ENCODE peak calls at places on chromosomes 13 and 19, in seven cellular contexts. W is IMR-90, K is spleen, Q is ovary, Y is transverse colon, A is HepG2, I is stomach. P is an unnamed sample.

GRCh38 chr19:46761418-46761831 is 15.2 kb upstream of the STRN4 start:
- DNase-seq in W (peak), K (no peak), Q (no peak), Y (no peak), A (peak), I (no peak), P (no peak)

GRCh38 chr13:71304861-71305260 is 562.1 kb downstream of the DACH1 start:
- DNase-seq in W (no peak), K (no peak), Q (no peak), Y (no peak), A (no peak), I (no peak), P (no peak)

GRCh38 chr13:107864543-107865460 is 350.5 kb downstream of the LIG4 start:
- DNase-seq in W (peak), K (no peak), Q (no peak), Y (no peak), A (peak), I (no peak), P (no peak)

GRCh38 chr13:71721117-71721516 is 145.9 kb downstream of the DACH1 start:
- DNase-seq in W (no peak), K (no peak), Q (no peak), Y (no peak), A (no peak), I (no peak), P (no peak)

GRCh38 chr13:97307882-97308624 is 85.9 kb downstream of the MBNL2 start:
- DNase-seq in W (peak), K (no peak), Q (no peak), Y (no peak), A (peak), I (no peak), P (no peak)

GRCh38 chr13:21011378-21011777 is 50.0 kb downstream of the LATS2 start:
- DNase-seq in W (no peak), K (no peak), Q (no peak), Y (no peak), A (no peak), I (no peak), P (no peak)

GRCh38 chr13:94658926-94659649 is 53.3 kb downstream of the SOX21 start:
- DNase-seq in W (no peak), K (no peak), Q (no peak), Y (no peak), A (no peak), I (no peak), P (no peak)

GRCh38 chr13:110390572-110390971 is 83.5 kb downstream of the COL4A2 start:
- DNase-seq in W (peak), K (no peak), Q (no peak), Y (no peak), A (no peak), I (no peak), P (no peak)

GRCh38 chr13:30874111-30874510 is 32.0 kb upstream of the MEDAG start:
- DNase-seq in W (no peak), K (no peak), Q (no peak), Y (no peak), A (no peak), I (no peak), P (no peak)

GRCh38 chr19:54882758-54883157 is 8.7 kb downstream of the FCAR start:
- DNase-seq in W (no peak), K (no peak), Q (no peak), Y (no peak), A (peak), I (no peak), P (no peak)

GRCh38 chr19:33064117-33064777 is 441 bp downstream of the RHPN2 start:
- DNase-seq in W (no peak), K (peak), Q (peak), Y (peak), A (no peak), I (peak), P (no peak)

GRCh38 chr19:35717665-35718344 is at the start of gene KMT2B:
- DNase-seq in W (no peak), K (no peak), Q (peak), Y (peak), A (no peak), I (peak), P (no peak)

GRCh38 chr13:51950722-51951121 is 60.5 kb downstream of the ATP7B start:
- DNase-seq in W (no peak), K (no peak), Q (no peak), Y (no peak), A (no peak), I (no peak), P (no peak)

GRCh38 chr13:56352356-56352755 is 788.4 kb upstream of the PRR20A start:
- DNase-seq in W (no peak), K (no peak), Q (no peak), Y (no peak), A (no peak), I (no peak), P (no peak)

GRCh38 chr19:14102102-14102696 is 11.6 kb upstream of the SAMD1 start:
- DNase-seq in W (no peak), K (no peak), Q (no peak), Y (no peak), A (no peak), I (no peak), P (no peak)

GRCh38 chr13:113305208-113305607 is 8.2 kb downstream of the LAMP1 start:
- DNase-seq in W (peak), K (no peak), Q (no peak), Y (no peak), A (no peak), I (no peak), P (no peak)

GRCh38 chr13:110065780-110066179 is 241.2 kb downstream of the COL4A1 start:
- DNase-seq in W (no peak), K (no peak), Q (no peak), Y (no peak), A (no peak), I (no peak), P (no peak)

GRCh38 chr13:28136916-28137315 is 1.4 kb upstream of the PAN3 start:
- DNase-seq in W (no peak), K (no peak), Q (no peak), Y (no peak), A (no peak), I (no peak), P (no peak)

GRCh38 chr13:100588350-100589177 is at the start of gene GGACT:
- DNase-seq in W (peak), K (peak), Q (peak), Y (peak), A (peak), I (peak), P (no peak)

GRCh38 chr19:10769533-10770491 is 51.9 kb downstream of the DNM2 start:
- DNase-seq in W (peak), K (no peak), Q (peak), Y (peak), A (peak), I (peak), P (no peak)

GRCh38 chr13:39784347-39784746 is 128.9 kb downstream of the COG6 start:
- DNase-seq in W (peak), K (no peak), Q (no peak), Y (no peak), A (no peak), I (no peak), P (no peak)

GRCh38 chr13:22135446-22135845 is 464.6 kb downstream of the FGF9 start:
- DNase-seq in W (no peak), K (no peak), Q (no peak), Y (no peak), A (no peak), I (no peak), P (no peak)

GRCh38 chr13:108426893-108427292 is 157.4 kb downstream of the TNFSF13B start:
- DNase-seq in W (no peak), K (no peak), Q (no peak), Y (no peak), A (no peak), I (no peak), P (no peak)

GRCh38 chr19:46875234-46875633 is 14.4 kb downstream of the ARHGAP35 start:
- DNase-seq in W (no peak), K (no peak), Q (no peak), Y (no peak), A (no peak), I (no peak), P (no peak)

GRCh38 chr13:66623129-66623528 is 607.0 kb downstream of the PCDH9 start:
- DNase-seq in W (no peak), K (no peak), Q (no peak), Y (no peak), A (no peak), I (no peak), P (no peak)

GRCh38 chr13:21297452-21297851 is 121.0 kb downstream of the MRPL57 start:
- DNase-seq in W (no peak), K (no peak), Q (no peak), Y (no peak), A (no peak), I (no peak), P (no peak)

GRCh38 chr13:51838235-51838846 is 6.6 kb downstream of the TMEM272 start:
- DNase-seq in W (peak), K (no peak), Q (no peak), Y (no peak), A (no peak), I (no peak), P (no peak)

GRCh38 chr19:17950310-17951150 is 16.4 kb upstream of the KCNN1 start:
- DNase-seq in W (no peak), K (peak), Q (no peak), Y (no peak), A (no peak), I (no peak), P (no peak)

GRCh38 chr13:99415851-99416331 is 85.4 kb upstream of the TM9SF2 start:
- DNase-seq in W (no peak), K (no peak), Q (peak), Y (no peak), A (no peak), I (no peak), P (no peak)

GRCh38 chr13:92379371-92379770 is 847.2 kb upstream of the GPC6 start:
- DNase-seq in W (no peak), K (no peak), Q (no peak), Y (no peak), A (no peak), I (no peak), P (no peak)

GRCh38 chr13:95710313-95710712 is 33.4 kb downstream of the DNAJC3 start:
- DNase-seq in W (peak), K (no peak), Q (no peak), Y (no peak), A (no peak), I (no peak), P (no peak)

GRCh38 chr19:20313894-20314293 is 146.9 kb downstream of the ZNF486 start:
- DNase-seq in W (no peak), K (no peak), Q (no peak), Y (no peak), A (no peak), I (no peak), P (no peak)

GRCh38 chr19:31518626-31519025 is 169.4 kb upstream of the TSHZ3 start:
- DNase-seq in W (no peak), K (no peak), Q (no peak), Y (peak), A (no peak), I (no peak), P (no peak)

GRCh38 chr19:41691268-41691970 is 3.3 kb upstream of the CEACAM7 start:
- DNase-seq in W (no peak), K (no peak), Q (no peak), Y (peak), A (no peak), I (peak), P (no peak)

GRCh38 chr13:106423530-106423929 is 111.9 kb downstream of the EFNB2 start:
- DNase-seq in W (no peak), K (no peak), Q (no peak), Y (no peak), A (no peak), I (no peak), P (no peak)

DNA sequence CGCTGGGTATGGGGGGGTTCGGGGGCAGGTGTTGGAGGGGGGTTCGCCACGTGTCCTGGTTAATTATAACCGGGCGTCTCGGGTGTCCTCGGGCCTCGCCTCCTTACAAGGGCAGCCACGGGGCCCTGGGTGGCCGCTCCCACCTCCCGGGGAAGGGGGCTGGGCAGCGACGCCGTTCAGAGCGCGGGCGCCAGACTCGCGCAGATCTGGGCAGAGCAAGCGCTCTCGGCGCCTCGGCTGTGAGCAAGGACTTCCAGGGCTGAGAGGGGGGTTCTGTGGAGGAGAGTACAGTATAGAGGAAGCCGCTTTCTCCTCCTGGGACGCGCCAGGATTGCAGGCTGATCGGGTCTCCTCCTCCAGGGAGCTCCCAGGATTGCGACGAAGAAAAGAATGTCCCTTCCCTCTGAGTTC is 1.0 kb upstream of the CKM start:
- DNase-seq in W (no peak), K (no peak), Q (no peak), Y (peak), A (no peak), I (peak), P (no peak)
- TF ChIP-seq POLR2A in W (no peak), K (no peak), Q (no peak), Y (no peak), A (no peak), I (no peak), P (no peak)

DNA sequence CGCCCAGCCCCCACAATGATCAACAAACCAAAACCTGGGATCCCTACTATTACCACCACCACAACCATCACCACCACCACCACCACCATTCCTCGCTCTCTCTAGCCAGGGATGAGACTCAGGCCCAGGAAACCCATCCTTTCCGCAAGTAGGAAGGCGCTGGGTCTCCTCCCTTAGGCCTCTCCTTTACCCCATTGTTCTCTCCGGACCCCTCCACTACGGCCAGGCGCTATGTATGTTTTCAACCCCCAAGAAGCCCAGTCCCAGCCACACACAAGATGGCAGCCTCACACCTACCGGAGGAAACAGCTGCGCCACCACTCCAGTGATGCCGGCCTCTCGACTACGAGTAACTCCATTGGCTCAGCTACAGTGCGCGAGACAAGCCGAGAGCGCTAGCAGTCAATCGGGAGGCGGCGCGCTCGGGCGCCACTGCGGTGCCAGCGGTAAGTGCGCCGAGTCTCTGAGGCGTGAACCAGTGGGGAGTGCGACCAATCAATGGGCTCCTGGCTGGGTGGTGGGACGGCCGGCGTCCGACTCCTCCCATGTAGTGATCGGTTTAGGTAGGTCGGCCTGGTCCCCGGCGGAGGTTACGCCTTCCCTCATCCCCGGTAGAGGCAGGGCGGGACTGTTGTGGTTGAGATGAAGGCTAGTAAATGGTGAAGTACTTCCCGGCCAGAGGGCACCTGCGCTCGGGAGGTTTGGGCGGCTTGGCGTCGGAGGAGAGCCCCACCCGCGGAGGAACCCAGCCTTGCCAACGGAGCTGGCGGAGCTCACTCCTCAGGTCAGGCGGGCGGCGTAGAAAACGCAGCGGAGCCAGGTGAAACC is at the start of the genes CAB39L and SETDB2:
- DNase-seq in W (peak), K (peak), Q (peak), Y (peak), A (peak), I (peak), P (peak)
- TF ChIP-seq POLR2A in W (peak), K (peak), Q (peak), Y (peak), A (peak), I (peak), P (peak)

DNA sequence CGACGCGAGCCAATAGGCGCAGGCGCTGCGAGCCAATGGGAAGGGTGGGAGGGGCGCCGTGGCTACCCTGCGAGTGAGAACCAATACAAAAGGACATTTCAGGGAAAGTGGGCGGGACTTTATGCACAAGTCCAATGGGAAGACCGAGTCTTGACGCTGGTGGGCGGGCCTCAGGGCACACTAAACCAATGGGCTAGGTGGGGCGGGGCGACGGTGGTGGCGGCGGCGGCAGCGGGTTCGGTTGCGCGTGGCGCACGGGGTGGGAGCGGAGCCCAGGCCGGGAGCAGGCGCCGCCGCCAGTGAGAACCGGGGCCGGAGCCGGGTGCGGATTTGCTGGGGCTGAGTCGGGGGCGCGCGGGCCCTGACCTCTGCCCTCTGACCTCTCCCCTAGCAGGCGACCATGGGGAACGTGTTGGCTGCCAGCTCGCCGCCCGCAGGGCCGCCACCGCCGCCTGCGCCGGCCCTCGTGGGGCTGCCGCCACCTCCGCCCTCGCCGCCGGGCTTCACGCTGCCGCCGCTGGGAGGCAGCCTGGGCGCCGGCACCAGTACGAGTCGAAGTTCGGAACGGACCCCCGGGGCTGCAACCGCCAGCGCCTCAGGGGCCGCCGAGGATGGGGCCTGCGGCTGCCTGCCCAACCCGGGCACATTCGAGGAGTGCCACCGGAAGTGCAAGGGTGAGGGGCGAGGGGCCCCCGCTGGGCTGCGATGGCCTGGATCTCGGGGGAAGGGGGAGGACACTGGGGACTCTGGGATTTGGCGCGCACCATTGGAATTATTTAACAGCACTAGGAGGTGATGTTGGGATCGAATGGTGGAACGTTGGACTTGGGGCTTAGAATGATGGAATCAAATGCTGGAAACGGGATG is at the start of gene TOMM40:
- DNase-seq in W (peak), K (peak), Q (no peak), Y (peak), A (peak), I (peak), P (peak)
- TF ChIP-seq POLR2A in W (peak), K (no peak), Q (peak), Y (peak), A (peak), I (no peak), P (peak)

DNA sequence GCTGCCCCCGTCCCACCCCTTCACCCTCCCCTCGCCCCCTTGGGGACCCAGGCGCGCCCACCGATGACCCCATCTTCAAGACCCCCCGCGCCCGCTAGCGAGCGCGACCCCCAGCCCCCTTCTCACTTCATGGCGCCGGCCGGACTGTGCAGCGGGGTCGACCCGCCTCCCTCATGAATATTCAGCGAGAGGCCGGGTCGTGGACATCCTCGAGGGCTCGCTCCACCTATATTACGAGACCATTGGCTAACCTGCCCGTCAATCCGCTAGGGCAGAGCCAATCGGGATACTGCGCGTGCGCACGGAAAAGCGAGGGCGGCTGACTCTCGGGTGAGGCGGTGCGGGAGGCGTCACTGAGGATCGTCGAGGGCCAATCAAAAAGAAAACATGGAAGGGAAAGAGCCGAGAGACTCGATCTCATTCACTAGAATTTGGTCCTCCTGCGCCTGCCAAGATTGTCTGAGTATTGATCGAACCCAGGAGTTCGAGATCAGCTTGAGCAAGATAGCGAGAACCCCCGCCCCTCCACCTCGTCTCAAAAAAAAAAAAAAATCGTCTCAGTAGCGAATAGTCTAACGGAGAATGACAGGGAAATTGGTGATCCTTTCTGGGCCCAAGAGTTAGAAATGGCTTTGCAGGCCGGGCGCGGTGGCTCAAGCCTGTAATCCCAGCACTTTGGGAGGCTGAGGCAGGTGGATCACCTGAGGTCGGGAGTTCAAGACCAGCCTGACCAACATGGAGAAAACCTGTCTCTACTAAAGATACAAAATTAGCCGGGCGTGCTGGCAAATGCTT is at the start of gene ERCC2:
- DNase-seq in W (peak), K (peak), Q (peak), Y (peak), A (peak), I (peak), P (peak)
- TF ChIP-seq POLR2A in W (no peak), K (no peak), Q (no peak), Y (peak), A (peak), I (no peak), P (no peak)

GRCh38 chr19:43490759-43491158 is 13.8 kb downstream of the PHLDB3 start:
- DNase-seq in W (no peak), K (no peak), Q (no peak), Y (no peak), A (no peak), I (no peak), P (no peak)
- TF ChIP-seq POLR2A in W (no peak), K (no peak), Q (no peak), Y (no peak), A (no peak), I (no peak), P (no peak)

P was measured in esophagus squamous epithelium.